ENCODE peak calls at places on chromosomes 6 and 20, in eight cellular contexts. One of them, this sample, is unnamed.

GRCh38 chr6:135191508-135192255 is 10.6 kb downstream of the MYB start:
- DNase-seq in AG10803: no peak
- DNase-seq in bronchial epithelial cell: no peak
- DNase-seq in adrenal gland: no peak
- DNase-seq in KBM-7: peak; percentile 88
- DNase-seq in ACHN: no peak
- DNase-seq in foreskin fibroblast: no peak
- DNase-seq in HTR-8/SVneo: no peak
- DNase-seq in this sample: no peak

GRCh38 chr20:44734938-44735337 is 10.7 kb upstream of the KCNK15 start:
- DNase-seq in AG10803: peak; percentile 87
- DNase-seq in bronchial epithelial cell: peak; percentile 59
- DNase-seq in adrenal gland: no peak
- DNase-seq in KBM-7: no peak
- DNase-seq in ACHN: peak; percentile 87
- DNase-seq in foreskin fibroblast: peak; percentile 88
- DNase-seq in HTR-8/SVneo: peak; percentile 92
- DNase-seq in this sample: peak; percentile 82

GRCh38 chr6:139373154-139373927 is 1.1 kb downstream of the CITED2 start:
- DNase-seq in AG10803: peak; percentile 76
- DNase-seq in bronchial epithelial cell: peak; percentile 35
- DNase-seq in adrenal gland: peak; percentile 61
- DNase-seq in KBM-7: peak; percentile 78
- DNase-seq in ACHN: peak; percentile 33
- DNase-seq in foreskin fibroblast: peak; percentile 64
- DNase-seq in HTR-8/SVneo: no peak
- DNase-seq in this sample: peak; percentile 55

GRCh38 chr6:139852484-139853140 is 478.2 kb upstream of the CITED2 start:
- DNase-seq in AG10803: peak; percentile 87
- DNase-seq in bronchial epithelial cell: peak; percentile 51
- DNase-seq in adrenal gland: no peak
- DNase-seq in KBM-7: no peak
- DNase-seq in ACHN: peak; percentile 33
- DNase-seq in foreskin fibroblast: peak; percentile 69
- DNase-seq in HTR-8/SVneo: peak; percentile 10
- DNase-seq in this sample: no peak

GRCh38 chr20:19265646-19266374 is 53.4 kb downstream of the SLC24A3 start:
- DNase-seq in AG10803: no peak
- DNase-seq in bronchial epithelial cell: no peak
- DNase-seq in adrenal gland: no peak
- DNase-seq in KBM-7: no peak
- DNase-seq in ACHN: no peak
- DNase-seq in foreskin fibroblast: no peak
- DNase-seq in HTR-8/SVneo: no peak
- DNase-seq in this sample: peak; percentile 81

GRCh38 chr6:24494726-24495515 is at the start of gene ALDH5A1:
- DNase-seq in AG10803: peak; percentile 34
- DNase-seq in bronchial epithelial cell: peak; percentile 39
- DNase-seq in adrenal gland: peak; percentile 73
- DNase-seq in KBM-7: peak; percentile 89
- DNase-seq in ACHN: peak; percentile 48
- DNase-seq in foreskin fibroblast: peak; percentile 57
- DNase-seq in HTR-8/SVneo: peak; percentile 68
- DNase-seq in this sample: peak; percentile 86

GRCh38 chr6:91664327-91664959 is 1077.6 kb upstream of the MAP3K7 start:
- DNase-seq in AG10803: no peak
- DNase-seq in bronchial epithelial cell: no peak
- DNase-seq in adrenal gland: no peak
- DNase-seq in KBM-7: no peak
- DNase-seq in ACHN: no peak
- DNase-seq in foreskin fibroblast: no peak
- DNase-seq in HTR-8/SVneo: no peak
- DNase-seq in this sample: no peak

GRCh38 chr20:44231713-44232468 is 15.2 kb upstream of the GDAP1L1 start:
- DNase-seq in AG10803: no peak
- DNase-seq in bronchial epithelial cell: no peak
- DNase-seq in adrenal gland: no peak
- DNase-seq in KBM-7: no peak
- DNase-seq in ACHN: peak; percentile 18
- DNase-seq in foreskin fibroblast: no peak
- DNase-seq in HTR-8/SVneo: no peak
- DNase-seq in this sample: peak; percentile 54

GRCh38 chr6:117624869-117625481 is 22.7 kb upstream of the GOPC start:
- DNase-seq in AG10803: no peak
- DNase-seq in bronchial epithelial cell: no peak
- DNase-seq in adrenal gland: no peak
- DNase-seq in KBM-7: peak; percentile 23
- DNase-seq in ACHN: no peak
- DNase-seq in foreskin fibroblast: no peak
- DNase-seq in HTR-8/SVneo: no peak
- DNase-seq in this sample: peak; percentile 74

GRCh38 chr6:106287215-106287614 is 38.3 kb downstream of the ATG5 start:
- DNase-seq in AG10803: no peak
- DNase-seq in bronchial epithelial cell: peak; percentile 56
- DNase-seq in adrenal gland: no peak
- DNase-seq in KBM-7: no peak
- DNase-seq in ACHN: no peak
- DNase-seq in foreskin fibroblast: no peak
- DNase-seq in HTR-8/SVneo: no peak
- DNase-seq in this sample: peak; percentile 14

GRCh38 chr6:6856538-6857523 is 250.9 kb upstream of the RREB1 start:
- DNase-seq in AG10803: peak; percentile 16
- DNase-seq in bronchial epithelial cell: peak; percentile 95
- DNase-seq in adrenal gland: peak; percentile 67
- DNase-seq in KBM-7: peak; percentile 65
- DNase-seq in ACHN: no peak
- DNase-seq in foreskin fibroblast: peak; percentile 13
- DNase-seq in HTR-8/SVneo: no peak
- DNase-seq in this sample: peak; percentile 71